ENCODE peak calls at places on chromosome 9, in five cellular contexts. W is stomach, H is transverse colon, S is prostate gland, Z is GM12878. A is an unnamed sample.

GRCh38 chr9:126117158-126117425 is 209.5 kb upstream of the MVB12B start:
- DNase-seq in Z (no peak), H (no peak), W (no peak), S (no peak), A (peak; percentile 26)

GRCh38 chr9:33143241-33143642 is 23.9 kb downstream of the B4GALT1 start:
- DNase-seq in S (no peak), Z (no peak), H (peak; percentile 7), W (no peak), A (peak; percentile 47)

GRCh38 chr9:120650352-120650751 is 63.9 kb downstream of the MEGF9 start:
- DNase-seq in Z (no peak), S (peak; percentile 26), H (no peak), W (no peak), A (no peak)

GRCh38 chr9:129319938-129320481 is 141.9 kb upstream of the IER5L start:
- DNase-seq in Z (no peak), S (no peak), W (peak; percentile 24), H (no peak), A (peak; percentile 55)

GRCh38 chr9:121278535-121279169 is 10.7 kb downstream of the GSN start:
- DNase-seq in H (peak; percentile 67), S (peak; percentile 39), Z (peak; percentile 11), W (peak; percentile 58), A (peak; percentile 82)

GRCh38 chr9:90099262-90099982 is 494.6 kb downstream of the GADD45G start:
- DNase-seq in H (no peak), S (no peak), W (no peak), Z (no peak), A (no peak)

GRCh38 chr9:92734931-92735906 is 29.4 kb downstream of the BICD2 start:
- DNase-seq in W (no peak), S (no peak), H (no peak), Z (no peak), A (peak; percentile 66)

GRCh38 chr9:74573792-74574191 is 76.7 kb downstream of the RORB start:
- DNase-seq in Z (no peak), S (no peak), W (no peak), H (no peak), A (no peak)

GRCh38 chr9:8751531-8751930 is 952.0 kb upstream of the DMAC1 start:
- DNase-seq in H (no peak), Z (no peak), W (no peak), S (no peak), A (no peak)

GRCh38 chr9:28799876-28800275 is 1226.6 kb upstream of the C9orf72 start:
- DNase-seq in Z (no peak), H (no peak), S (no peak), W (no peak), A (no peak)

GRCh38 chr9:105385372-105385985 is 62.4 kb upstream of the FSD1L start:
- DNase-seq in W (no peak), S (peak; percentile 45), Z (peak; percentile 27), H (peak; percentile 33), A (no peak)

GRCh38 chr9:128068656-128069221 is 707 bp downstream of the SLC25A25 start:
- DNase-seq in Z (no peak), W (no peak), H (no peak), S (no peak), A (no peak)

GRCh38 chr9:118444403-118444802 is 740.2 kb downstream of the TLR4 start:
- DNase-seq in S (no peak), W (no peak), H (no peak), Z (no peak), A (no peak)

GRCh38 chr9:82797539-82797938 is 265.4 kb downstream of the RASEF start:
- DNase-seq in S (no peak), H (peak; percentile 29), Z (no peak), W (peak; percentile 32), A (no peak)

GRCh38 chr9:93288341-93288740 is 104.4 kb downstream of the WNK2 start:
- DNase-seq in W (peak; percentile 17), Z (no peak), H (no peak), S (no peak), A (no peak)

GRCh38 chr9:93683331-93684134 is 107.1 kb downstream of the PHF2 start:
- DNase-seq in W (peak; percentile 18), Z (no peak), H (peak; percentile 4), S (peak; percentile 2), A (no peak)

GRCh38 chr9:124280176-124280691 is 22.5 kb downstream of the NEK6 start:
- DNase-seq in S (peak; percentile 48), H (no peak), W (no peak), Z (no peak), A (no peak)

GRCh38 chr9:34047864-34048729 is 590 bp downstream of the UBAP2 start:
- DNase-seq in W (peak; percentile 37), S (peak; percentile 33), H (peak; percentile 69), Z (no peak), A (peak; percentile 75)

GRCh38 chr9:86800681-86801080 is 146.6 kb downstream of the GAS1 start:
- DNase-seq in W (no peak), S (no peak), Z (no peak), H (no peak), A (no peak)

GRCh38 chr9:128607642-128608350 is 48.9 kb downstream of the DYNC2I2 start:
- DNase-seq in W (peak; percentile 66), S (peak; percentile 95), Z (no peak), H (peak; percentile 27), A (no peak)

GRCh38 chr9:130337784-130338380 is 72.3 kb downstream of the HMCN2 start:
- DNase-seq in H (no peak), Z (no peak), W (no peak), S (no peak), A (no peak)

GRCh38 chr9:114153761-114154596 is 1.4 kb upstream of the COL27A1 start:
- DNase-seq in S (peak; percentile 29), H (no peak), W (peak; percentile 33), Z (no peak), A (no peak)

GRCh38 chr9:684055-684949 is 157.2 kb upstream of the DMRT1 start:
- DNase-seq in H (no peak), W (no peak), Z (no peak), S (peak; percentile 43), A (no peak)

GRCh38 chr9:85453850-85454249 is 287.9 kb downstream of the AGTPBP1 start:
- DNase-seq in S (no peak), Z (no peak), H (no peak), W (no peak), A (no peak)
- H3K9me3 ChIP-seq in S (no peaks in the 10 kb centered on the region), Z (no peaks in the 10 kb centered on the region), H (no peaks in the 10 kb centered on the region), W (no peaks in the 10 kb centered on the region), A (no peaks in the 10 kb centered on the region)

GRCh38 chr9:5800969-5801738 is 31.8 kb downstream of the ERMP1 start:
- DNase-seq in S (no peak), Z (no peak), H (no peak), W (no peak), A (no peak)
- TF ChIP-seq POLR2AphosphoS5 in S (no peak), Z (no peak), H (no peak), W (no peak), A (no peak)

GRCh38 chr9:135116892-135117680 is 29.6 kb downstream of the OLFM1 start:
- DNase-seq in Z (no peak), H (no peak), S (no peak), W (no peak), A (no peak)

GRCh38 chr9:135120249-135120648 is 32.8 kb downstream of the OLFM1 start:
- DNase-seq in Z (no peak), S (no peak), H (no peak), W (no peak), A (no peak)

GRCh38 chr9:135119496-135120064 is 32.1 kb downstream of the OLFM1 start:
- DNase-seq in Z (no peak), W (no peak), H (no peak), S (no peak), A (no peak)

GRCh38 chr9:135122316-135122715 is 34.8 kb downstream of the OLFM1 start:
- DNase-seq in S (no peak), Z (no peak), W (no peak), H (no peak), A (no peak)

GRCh38 chr9:135116371-135116770 is 28.9 kb downstream of the OLFM1 start:
- DNase-seq in H (no peak), W (no peak), S (no peak), Z (no peak), A (no peak)
- H3K9me3 ChIP-seq in H (no peaks in the 10 kb centered on the region), W (peaks cover 6% of the 10 kb centered on the region), S (no peaks in the 10 kb centered on the region), Z (no peaks in the 10 kb centered on the region), A (no peaks in the 10 kb centered on the region)

GRCh38 chr9:123008909-123009308 is 24.6 kb upstream of the GPR21 start:
- DNase-seq in H (no peak), Z (no peak), S (no peak), W (no peak), A (no peak)

GRCh38 chr9:123003467-123003866 is 30.0 kb upstream of the GPR21 start:
- DNase-seq in Z (no peak), S (no peak), W (no peak), H (no peak), A (no peak)

GRCh38 chr9:123002754-123003153 is 30.7 kb upstream of the GPR21 start:
- DNase-seq in S (no peak), H (no peak), Z (no peak), W (no peak), A (no peak)

GRCh38 chr9:123007269-123007668 is 26.2 kb upstream of the GPR21 start:
- DNase-seq in Z (no peak), S (no peak), W (no peak), H (no peak), A (no peak)

GRCh38 chr9:123005964-123006363 is 27.5 kb upstream of the GPR21 start:
- DNase-seq in Z (no peak), W (no peak), H (no peak), S (no peak), A (no peak)
- TF ChIP-seq POLR2AphosphoS5 in Z (no peak), W (no peak), H (no peak), S (no peak), A (no peak)

DNA sequence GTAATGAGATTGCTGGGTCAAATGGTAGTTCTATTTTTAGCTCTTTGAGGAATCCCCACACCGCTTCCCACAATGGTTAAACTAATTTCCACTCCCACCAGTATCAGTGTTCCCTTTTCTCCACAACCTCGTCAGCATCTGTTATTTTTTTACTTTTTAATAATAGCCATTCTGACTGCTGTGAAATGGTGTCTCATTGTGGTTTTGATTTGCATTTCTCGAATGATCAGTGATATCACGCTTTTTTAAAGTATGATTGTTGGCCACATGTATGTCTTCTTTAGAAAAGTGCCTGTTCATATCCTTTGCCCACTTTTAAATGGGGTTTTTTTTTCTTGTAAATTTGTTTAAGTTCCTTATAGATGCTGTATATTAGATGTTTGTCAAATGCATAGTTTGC is 73.5 kb downstream of the MTAP start:
- DNase-seq in H (no peak), W (no peak), Z (no peak), S (no peak), A (no peak)
- H3K9me3 ChIP-seq in H (peaks cover 9% of the 10 kb centered on the region), W (peaks cover 12% of the 10 kb centered on the region), Z (peaks cover 3% of the 10 kb centered on the region), S (no peaks in the 10 kb centered on the region), A (peaks cover 21% of the 10 kb centered on the region)

A was measured in suprapubic skin.